ENCODE peak calls at places on chromosomes 13 and 19, in nine cellular contexts. N is stimulated activated CD8-positive, alpha-beta memory T cell treated with anti-CD3 and anti-CD28 coated beads, Interleukin-4, amount 100 ng/mL, for 24 hours; W is NCI-H345; H is NCI-H748 treated with DMSO at 0.1 percent for 48 hours; A is osteocyte; K is LHCN-M2; D is GM23248; M is Right ventricle myocardium superior; L is hepatic stellate cell. C is an unnamed sample.

GRCh38 chr13:25802579-25802978 is 249.2 kb downstream of the SHISA2 start:
- DNase-seq in N (no peak), W (no peak), H (no peak), A (no peak), K (no peak), D (no peak), M (no peak), L (no peak), C (no peak)

GRCh38 chr13:66501187-66501586 is 728.9 kb downstream of the PCDH9 start:
- DNase-seq in N (no peak), W (no peak), H (no peak), A (no peak), K (peak), D (no peak), M (no peak), L (peak), C (peak)

GRCh38 chr13:39776439-39776838 is 121.0 kb downstream of the COG6 start:
- DNase-seq in N (no peak), W (no peak), H (no peak), A (no peak), K (peak), D (peak), M (no peak), L (peak), C (peak)

GRCh38 chr19:11380653-11381534 is 3.2 kb downstream of the EPOR start:
- DNase-seq in N (peak), W (peak), H (peak), A (peak), K (peak), D (peak), M (peak), L (peak), C (peak)

GRCh38 chr19:49554701-49555181 is 25.6 kb downstream of the NOSIP start:
- DNase-seq in N (no peak), W (no peak), H (no peak), A (no peak), K (peak), D (peak), M (peak), L (no peak), C (no peak)

GRCh38 chr19:16588824-16589577 is 16.8 kb upstream of the SLC35E1 start:
- DNase-seq in N (no peak), W (peak), H (no peak), A (no peak), K (peak), D (no peak), M (no peak), L (no peak), C (no peak)

GRCh38 chr13:66635526-66635925 is 594.6 kb downstream of the PCDH9 start:
- DNase-seq in N (no peak), W (no peak), H (no peak), A (no peak), K (peak), D (peak), M (no peak), L (peak), C (peak)

GRCh38 chr19:11964496-11964857 is 363 bp upstream of the ZNF763 start:
- DNase-seq in N (no peak), W (no peak), H (no peak), A (no peak), K (no peak), D (peak), M (peak), L (peak), C (no peak)

GRCh38 chr19:16034958-16035560 is 41.2 kb upstream of the TPM4 start:
- DNase-seq in N (no peak), W (no peak), H (no peak), A (no peak), K (no peak), D (no peak), M (no peak), L (no peak), C (no peak)

GRCh38 chr13:42396901-42397670 is 125.1 kb downstream of the AKAP11 start:
- DNase-seq in N (no peak), W (no peak), H (no peak), A (no peak), K (peak), D (peak), M (no peak), L (no peak), C (peak)

GRCh38 chr13:73189766-73190165 is 131.0 kb downstream of the KLF5 start:
- DNase-seq in N (no peak), W (no peak), H (no peak), A (no peak), K (no peak), D (no peak), M (no peak), L (no peak), C (no peak)

GRCh38 chr19:20367811-20368294 is 197.7 kb downstream of the ZNF737 start:
- DNase-seq in N (no peak), W (peak), H (peak), A (no peak), K (no peak), D (no peak), M (no peak), L (no peak), C (peak)

GRCh38 chr13:95100525-95101121 is 200.6 kb downstream of the ABCC4 start:
- DNase-seq in N (no peak), W (peak), H (no peak), A (no peak), K (peak), D (peak), M (no peak), L (peak), C (peak)

GRCh38 chr19:4376991-4377781 is 23.2 kb downstream of the SH3GL1 start:
- DNase-seq in N (no peak), W (no peak), H (no peak), A (no peak), K (peak), D (peak), M (no peak), L (no peak), C (peak)

GRCh38 chr13:61898207-61898606 is 482.6 kb upstream of the PCDH20 start:
- DNase-seq in N (no peak), W (no peak), H (no peak), A (no peak), K (no peak), D (no peak), M (no peak), L (no peak), C (no peak)

GRCh38 chr13:110195547-110196485 is 111.1 kb downstream of the COL4A1 start:
- DNase-seq in N (no peak), W (no peak), H (no peak), A (no peak), K (no peak), D (no peak), M (no peak), L (no peak), C (no peak)

GRCh38 chr19:16889429-16889882 is 657 bp downstream of the F2RL3 start:
- DNase-seq in N (no peak), W (no peak), H (no peak), A (no peak), K (no peak), D (no peak), M (peak), L (no peak), C (no peak)

GRCh38 chr13:40762849-40763248 is 8.1 kb downstream of the MRPS31 start:
- DNase-seq in N (no peak), W (no peak), H (no peak), A (no peak), K (no peak), D (peak), M (no peak), L (no peak), C (no peak)

GRCh38 chr19:43820098-43820860 is 6.8 kb upstream of the ZNF283 start:
- DNase-seq in N (no peak), W (no peak), H (no peak), A (no peak), K (no peak), D (peak), M (peak), L (peak), C (peak)

C was measured in kidney tubule cell.